ENCODE peak calls at places on chromosome 13, in five cellular contexts. S, Y, U, X and T are unnamed samples.

GRCh38 chr13:20370815-20371421 is 138.8 kb upstream of the GJB6 start:
- ATAC-seq in S (no peak), Y (peak), U (no peak), X (no peak), T (no peak)

GRCh38 chr13:99055286-99056073 is 77.6 kb upstream of the DOCK9 start:
- ATAC-seq in S (no peak), Y (no peak), U (no peak), X (no peak), T (no peak)

GRCh38 chr13:33518442-33518841 is 232.9 kb upstream of the STARD13 start:
- ATAC-seq in S (no peak), Y (no peak), U (no peak), X (no peak), T (no peak)

GRCh38 chr13:113342820-113343691 is 20.9 kb downstream of the GRTP1 start:
- ATAC-seq in S (no peak), Y (no peak), U (no peak), X (no peak), T (no peak)

GRCh38 chr13:112067121-112067741 is at the start of gene SOX1:
- ATAC-seq in S (no peak), Y (no peak), U (no peak), X (no peak), T (no peak)

GRCh38 chr13:111981006-111981405 is 85.9 kb upstream of the SOX1 start:
- ATAC-seq in S (no peak), Y (no peak), U (no peak), X (no peak), T (no peak)

GRCh38 chr13:98571955-98572662 is 4.8 kb downstream of the STK24 start:
- ATAC-seq in S (peak), Y (peak), U (no peak), X (peak), T (no peak)

GRCh38 chr13:40576369-40576768 is 90.1 kb downstream of the FOXO1 start:
- ATAC-seq in S (no peak), Y (no peak), U (no peak), X (no peak), T (no peak)

GRCh38 chr13:87244256-87244870 is 426.8 kb upstream of the SLITRK5 start:
- ATAC-seq in S (no peak), Y (no peak), U (no peak), X (no peak), T (no peak)

GRCh38 chr13:60229708-60230272 is 66.1 kb upstream of the DIAPH3 start:
- ATAC-seq in S (no peak), Y (peak), U (no peak), X (peak), T (no peak)

GRCh38 chr13:46140044-46140443 is 35.2 kb upstream of the CPB2 start:
- ATAC-seq in S (no peak), Y (no peak), U (no peak), X (no peak), T (no peak)

GRCh38 chr13:49304763-49305695 is 57.3 kb downstream of the CDADC1 start:
- ATAC-seq in S (no peak), Y (no peak), U (no peak), X (no peak), T (no peak)

GRCh38 chr13:49302817-49303216 is 55.1 kb downstream of the CDADC1 start:
- ATAC-seq in S (no peak), Y (no peak), U (peak), X (no peak), T (no peak)

GRCh38 chr13:49304356-49304755 is 56.6 kb downstream of the CDADC1 start:
- ATAC-seq in S (no peak), Y (no peak), U (no peak), X (no peak), T (no peak)

GRCh38 chr13:49302222-49302621 is 54.5 kb downstream of the CDADC1 start:
- ATAC-seq in S (no peak), Y (no peak), U (no peak), X (no peak), T (no peak)

GRCh38 chr13:49303533-49304252 is 56.0 kb downstream of the CDADC1 start:
- ATAC-seq in S (no peak), Y (no peak), U (no peak), X (no peak), T (no peak)
- TF ChIP-seq EP300 in S (no peak), Y (no peak), U (no peak), X (no peak), T (no peak)

GRCh38 chr13:76715621-76716020 is 170.6 kb downstream of the KCTD12 start:
- ATAC-seq in S (no peak), Y (no peak), U (no peak), X (no peak), T (no peak)

GRCh38 chr13:76715043-76715442 is 171.2 kb downstream of the KCTD12 start:
- ATAC-seq in S (no peak), Y (no peak), U (no peak), X (no peak), T (no peak)

GRCh38 chr13:76709851-76710250 is 176.4 kb downstream of the KCTD12 start:
- ATAC-seq in S (no peak), Y (no peak), U (no peak), X (no peak), T (no peak)

GRCh38 chr13:76711515-76712182 is 174.6 kb downstream of the KCTD12 start:
- ATAC-seq in S (peak), Y (no peak), U (no peak), X (no peak), T (peak)

GRCh38 chr13:76713280-76713679 is 172.9 kb downstream of the KCTD12 start:
- ATAC-seq in S (no peak), Y (no peak), U (no peak), X (no peak), T (no peak)
- TF ChIP-seq EP300 in S (no peak), Y (no peak), U (no peak), X (no peak), T (no peak)

GRCh38 chr13:48784906-48785555 is 131.3 kb downstream of the CYSLTR2 start:
- ATAC-seq in S (no peak), Y (no peak), U (no peak), X (no peak), T (no peak)

GRCh38 chr13:48783831-48784230 is 130.1 kb downstream of the CYSLTR2 start:
- ATAC-seq in S (no peak), Y (no peak), U (peak), X (no peak), T (peak)

GRCh38 chr13:48780713-48781341 is 127.1 kb downstream of the CYSLTR2 start:
- ATAC-seq in S (no peak), Y (no peak), U (no peak), X (no peak), T (no peak)

GRCh38 chr13:48782429-48782840 is 128.7 kb downstream of the CYSLTR2 start:
- ATAC-seq in S (no peak), Y (no peak), U (no peak), X (no peak), T (no peak)

GRCh38 chr13:48783181-48783630 is 129.5 kb downstream of the CYSLTR2 start:
- ATAC-seq in S (peak), Y (no peak), U (peak), X (no peak), T (peak)
- TF ChIP-seq EP300 in S (peak), Y (no peak), U (peak), X (no peak), T (no peak)

DNA sequence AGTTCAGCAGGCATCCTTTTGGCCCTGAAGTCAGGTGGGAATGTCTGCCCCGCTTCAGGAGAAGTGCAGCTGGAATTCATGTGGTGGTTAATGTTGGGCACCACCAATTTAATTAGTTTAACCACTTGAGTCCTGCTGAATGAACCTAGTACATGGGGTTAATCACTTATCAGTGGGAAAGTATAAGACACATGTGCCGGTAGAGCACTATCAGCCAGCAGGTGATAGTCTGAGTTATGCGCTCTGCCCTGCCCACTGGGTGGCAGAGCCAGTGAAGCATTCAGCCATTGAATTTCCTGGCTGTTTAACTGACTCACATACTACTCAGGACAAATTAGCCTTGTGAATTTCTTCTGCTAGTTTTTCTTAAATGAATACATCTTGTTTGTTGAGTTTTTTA is 789.7 kb upstream of the PRR20A start:
- ATAC-seq in S (no peak), Y (no peak), U (no peak), X (no peak), T (no peak)
- TF ChIP-seq EP300 in S (no peak), Y (no peak), U (no peak), X (no peak), T (no peak)

GRCh38 chr13:110216403-110217041 is 90.4 kb downstream of the COL4A1 start:
- ATAC-seq in S (peak), Y (no peak), U (no peak), X (no peak), T (peak)

GRCh38 chr13:110221331-110221730 is 85.6 kb downstream of the COL4A1 start:
- ATAC-seq in S (peak), Y (no peak), U (no peak), X (no peak), T (peak)

GRCh38 chr13:110217811-110218210 is 89.1 kb downstream of the COL4A1 start:
- ATAC-seq in S (no peak), Y (no peak), U (no peak), X (no peak), T (no peak)

GRCh38 chr13:110216006-110216402 is 91.0 kb downstream of the COL4A1 start:
- ATAC-seq in S (no peak), Y (no peak), U (no peak), X (no peak), T (peak)

GRCh38 chr13:110218601-110219201 is 88.3 kb downstream of the COL4A1 start:
- ATAC-seq in S (no peak), Y (no peak), U (no peak), X (no peak), T (no peak)
- TF ChIP-seq EP300 in S (peak), Y (no peak), U (no peak), X (no peak), T (no peak)

GRCh38 chr13:76759877-76760276 is 126.3 kb downstream of the KCTD12 start:
- ATAC-seq in S (no peak), Y (no peak), U (no peak), X (no peak), T (no peak)
- TF ChIP-seq EP300 in S (no peak), Y (no peak), U (no peak), X (no peak), T (no peak)

GRCh38 chr13:58452123-58452623 is 820.6 kb downstream of the PCDH17 start:
- ATAC-seq in S (no peak), Y (no peak), U (no peak), X (no peak), T (no peak)
- TF ChIP-seq EP300 in S (no peak), Y (no peak), U (no peak), X (no peak), T (no peak)

GRCh38 chr13:89673789-89674311 is 1673.6 kb upstream of the MIR17HG start:
- ATAC-seq in S (no peak), Y (no peak), U (no peak), X (no peak), T (no peak)
- TF ChIP-seq EP300 in S (no peak), Y (no peak), U (no peak), X (no peak), T (no peak)

DNA sequence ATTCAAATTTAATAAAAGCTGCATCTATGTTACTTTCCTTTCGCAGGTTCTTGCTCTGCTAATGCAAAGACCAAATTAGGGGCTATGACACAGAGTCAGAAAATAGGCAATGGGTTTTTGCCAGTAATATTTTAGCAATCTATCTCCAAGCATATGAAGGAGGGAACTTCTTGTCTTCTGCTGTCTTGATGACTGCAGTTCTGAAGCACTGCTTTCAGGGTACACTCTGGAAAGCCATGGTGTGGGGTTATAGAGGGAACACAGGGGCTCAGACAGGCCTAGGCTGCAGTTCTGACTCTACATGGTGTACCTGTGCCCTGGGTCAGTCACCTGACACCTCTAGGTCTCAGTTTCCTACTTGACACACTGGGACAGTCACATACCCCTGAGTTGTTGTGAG is 263.4 kb downstream of the DNAJC15 start:
- ATAC-seq in S (no peak), Y (no peak), U (no peak), X (no peak), T (no peak)
- TF ChIP-seq EP300 in S (no peak), Y (no peak), U (no peak), X (no peak), T (no peak)